ENCODE peak calls at places on chromosomes 3 and 15, in seven cellular contexts. One of them, this sample, is unnamed.

GRCh38 chr3:42557849-42558248 is 23.9 kb downstream of the SEC22C start:
- DNase-seq in caudate nucleus: no peak
- DNase-seq in mesendoderm: peak
- DNase-seq in MV-4-11: peak
- DNase-seq in NCI-H2029: peak
- DNase-seq in activated CD4-positive, CD25-positive, alpha-beta regulatory T cell: no peak
- DNase-seq in OCI-LY7: peak
- DNase-seq in this sample: no peak

GRCh38 chr3:126266291-126266840 is 86.0 kb upstream of the ALDH1L1 start:
- DNase-seq in caudate nucleus: peak
- DNase-seq in mesendoderm: peak
- DNase-seq in MV-4-11: no peak
- DNase-seq in NCI-H2029: no peak
- DNase-seq in activated CD4-positive, CD25-positive, alpha-beta regulatory T cell: no peak
- DNase-seq in OCI-LY7: no peak
- DNase-seq in this sample: no peak

GRCh38 chr3:47612178-47612577 is 33.5 kb upstream of the CSPG5 start:
- DNase-seq in caudate nucleus: no peak
- DNase-seq in mesendoderm: peak
- DNase-seq in MV-4-11: no peak
- DNase-seq in NCI-H2029: peak
- DNase-seq in activated CD4-positive, CD25-positive, alpha-beta regulatory T cell: no peak
- DNase-seq in OCI-LY7: no peak
- DNase-seq in this sample: no peak

GRCh38 chr3:142645236-142645793 is 49.1 kb downstream of the PLS1 start:
- DNase-seq in caudate nucleus: no peak
- DNase-seq in mesendoderm: peak
- DNase-seq in MV-4-11: no peak
- DNase-seq in NCI-H2029: peak
- DNase-seq in activated CD4-positive, CD25-positive, alpha-beta regulatory T cell: no peak
- DNase-seq in OCI-LY7: no peak
- DNase-seq in this sample: no peak

GRCh38 chr15:55530861-55531313 is 22.9 kb upstream of the DNAAF4 start:
- DNase-seq in caudate nucleus: no peak
- DNase-seq in mesendoderm: peak
- DNase-seq in MV-4-11: no peak
- DNase-seq in NCI-H2029: no peak
- DNase-seq in activated CD4-positive, CD25-positive, alpha-beta regulatory T cell: no peak
- DNase-seq in OCI-LY7: peak
- DNase-seq in this sample: no peak

GRCh38 chr15:76973362-76973743 is 21.6 kb upstream of the PSTPIP1 start:
- DNase-seq in caudate nucleus: peak
- DNase-seq in mesendoderm: peak
- DNase-seq in MV-4-11: peak
- DNase-seq in NCI-H2029: no peak
- DNase-seq in activated CD4-positive, CD25-positive, alpha-beta regulatory T cell: no peak
- DNase-seq in OCI-LY7: peak
- DNase-seq in this sample: no peak

GRCh38 chr3:43071313-43071893 is 34.5 kb downstream of the POMGNT2 start:
- DNase-seq in caudate nucleus: no peak
- DNase-seq in mesendoderm: peak
- DNase-seq in MV-4-11: no peak
- DNase-seq in NCI-H2029: no peak
- DNase-seq in activated CD4-positive, CD25-positive, alpha-beta regulatory T cell: no peak
- DNase-seq in OCI-LY7: peak
- DNase-seq in this sample: no peak

GRCh38 chr3:117844676-117845075 is 1135.1 kb downstream of the TUSC7 start:
- DNase-seq in caudate nucleus: no peak
- DNase-seq in mesendoderm: no peak
- DNase-seq in MV-4-11: no peak
- DNase-seq in NCI-H2029: no peak
- DNase-seq in activated CD4-positive, CD25-positive, alpha-beta regulatory T cell: no peak
- DNase-seq in OCI-LY7: no peak
- DNase-seq in this sample: no peak

GRCh38 chr15:68256675-68257450 is 20.7 kb upstream of the FEM1B start:
- DNase-seq in caudate nucleus: peak
- DNase-seq in mesendoderm: peak
- DNase-seq in MV-4-11: peak
- DNase-seq in NCI-H2029: peak
- DNase-seq in activated CD4-positive, CD25-positive, alpha-beta regulatory T cell: no peak
- DNase-seq in OCI-LY7: peak
- DNase-seq in this sample: no peak

GRCh38 chr3:107604057-107604802 is 81.5 kb downstream of the BBX start:
- DNase-seq in caudate nucleus: no peak
- DNase-seq in mesendoderm: no peak
- DNase-seq in MV-4-11: peak
- DNase-seq in NCI-H2029: no peak
- DNase-seq in activated CD4-positive, CD25-positive, alpha-beta regulatory T cell: no peak
- DNase-seq in OCI-LY7: no peak
- DNase-seq in this sample: no peak

GRCh38 chr3:143973352-143974021 is 1.9 kb downstream of the DIPK2A start:
- DNase-seq in caudate nucleus: no peak
- DNase-seq in mesendoderm: no peak
- DNase-seq in MV-4-11: no peak
- DNase-seq in NCI-H2029: no peak
- DNase-seq in activated CD4-positive, CD25-positive, alpha-beta regulatory T cell: no peak
- DNase-seq in OCI-LY7: no peak
- DNase-seq in this sample: no peak

GRCh38 chr3:57397175-57398026 is 104.9 kb upstream of the ASB14 start:
- DNase-seq in caudate nucleus: no peak
- DNase-seq in mesendoderm: peak
- DNase-seq in MV-4-11: peak
- DNase-seq in NCI-H2029: peak
- DNase-seq in activated CD4-positive, CD25-positive, alpha-beta regulatory T cell: peak
- DNase-seq in OCI-LY7: peak
- DNase-seq in this sample: no peak

GRCh38 chr15:27414168-27414870 is 443.3 kb downstream of the GABRG3 start:
- DNase-seq in caudate nucleus: no peak
- DNase-seq in mesendoderm: no peak
- DNase-seq in MV-4-11: no peak
- DNase-seq in NCI-H2029: no peak
- DNase-seq in activated CD4-positive, CD25-positive, alpha-beta regulatory T cell: no peak
- DNase-seq in OCI-LY7: no peak
- DNase-seq in this sample: no peak

GRCh38 chr15:85673326-85673725 is 121.4 kb downstream of the KLHL25 start:
- DNase-seq in caudate nucleus: no peak
- DNase-seq in mesendoderm: no peak
- DNase-seq in MV-4-11: no peak
- DNase-seq in NCI-H2029: no peak
- DNase-seq in activated CD4-positive, CD25-positive, alpha-beta regulatory T cell: no peak
- DNase-seq in OCI-LY7: no peak
- DNase-seq in this sample: no peak